ENCODE peak calls at places on chromosomes 3 and 15, in four cellular contexts. One of them, this sample, is unnamed. For H3K9me3, the result is how much of the 10 kb centered on the place peaks cover.

GRCh38 chr3:50554553-50554952 is 13.0 kb downstream of the C3orf18 start:
- DNase-seq in uterus: no peak
- DNase-seq in NT2/D1: no peak
- DNase-seq in gastrocnemius medialis: no peak
- DNase-seq in this sample: no peak

GRCh38 chr3:41898631-41899030 is 63.3 kb downstream of the ULK4 start:
- DNase-seq in gastrocnemius medialis: no peak
- DNase-seq in uterus: no peak
- DNase-seq in NT2/D1: no peak
- DNase-seq in this sample: no peak

GRCh38 chr15:70387993-70388392 is 290.3 kb upstream of the TLE3 start:
- DNase-seq in NT2/D1: no peak
- DNase-seq in uterus: no peak
- DNase-seq in gastrocnemius medialis: no peak
- DNase-seq in this sample: no peak

GRCh38 chr15:81296673-81297072 is 27.3 kb downstream of the STARD5 start:
- DNase-seq in gastrocnemius medialis: peak
- DNase-seq in NT2/D1: no peak
- DNase-seq in uterus: no peak
- DNase-seq in this sample: no peak

GRCh38 chr3:82262193-82262592 is 500.7 kb upstream of the GBE1 start:
- DNase-seq in NT2/D1: no peak
- DNase-seq in uterus: no peak
- DNase-seq in gastrocnemius medialis: no peak
- DNase-seq in this sample: no peak

GRCh38 chr3:23546186-23546585 is 259.6 kb upstream of the UBE2E1 start:
- DNase-seq in uterus: no peak
- DNase-seq in gastrocnemius medialis: no peak
- DNase-seq in NT2/D1: no peak
- DNase-seq in this sample: no peak

GRCh38 chr3:154904328-154904727 is 175.8 kb upstream of the MME start:
- DNase-seq in uterus: no peak
- DNase-seq in gastrocnemius medialis: no peak
- DNase-seq in NT2/D1: peak
- DNase-seq in this sample: peak

GRCh38 chr15:70794596-70795310 is 31.4 kb upstream of the UACA start:
- DNase-seq in NT2/D1: no peak
- DNase-seq in uterus: no peak
- DNase-seq in gastrocnemius medialis: no peak
- DNase-seq in this sample: no peak

GRCh38 chr3:47634996-47635395 is 56.3 kb upstream of the CSPG5 start:
- DNase-seq in uterus: no peak
- DNase-seq in gastrocnemius medialis: no peak
- DNase-seq in NT2/D1: no peak
- DNase-seq in this sample: no peak

GRCh38 chr15:70121656-70122297 is 24.1 kb upstream of the TLE3 start:
- DNase-seq in uterus: peak
- DNase-seq in gastrocnemius medialis: peak
- DNase-seq in NT2/D1: no peak
- DNase-seq in this sample: no peak

GRCh38 chr3:102530443-102531195 is 95.8 kb downstream of the ZPLD1 start:
- DNase-seq in uterus: no peak
- DNase-seq in gastrocnemius medialis: no peak
- DNase-seq in NT2/D1: no peak
- DNase-seq in this sample: no peak

DNA sequence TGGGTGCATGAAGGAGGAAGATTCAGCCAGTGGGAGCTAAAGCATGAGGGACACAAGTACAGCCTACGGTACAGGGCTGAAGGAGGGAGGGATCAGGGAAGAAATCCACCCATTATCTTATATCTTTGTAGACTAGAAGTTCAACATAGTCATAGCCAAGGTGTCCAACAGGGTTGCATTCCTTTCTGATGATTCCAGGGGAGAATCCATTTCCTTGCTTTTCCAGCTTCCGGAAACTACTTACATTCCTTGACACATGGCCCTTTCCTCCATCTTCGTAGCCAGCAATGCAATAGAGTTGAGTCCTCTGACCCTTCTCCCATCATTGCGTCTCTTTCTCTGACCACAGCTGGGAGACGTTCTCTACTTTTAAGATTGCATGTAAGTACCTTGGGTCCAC is 471.0 kb upstream of the SEMA6D start:
- DNase-seq in uterus: no peak
- DNase-seq in gastrocnemius medialis: no peak
- DNase-seq in NT2/D1: no peak
- DNase-seq in this sample: no peak
- H3K9me3 ChIP-seq in uterus: under half
- H3K9me3 ChIP-seq in gastrocnemius medialis: under half
- H3K9me3 ChIP-seq in NT2/D1: under half
- H3K9me3 ChIP-seq in this sample: under half

GRCh38 chr3:123285066-123285465 is 83.3 kb downstream of the SEC22A start:
- DNase-seq in uterus: no peak
- DNase-seq in NT2/D1: no peak
- DNase-seq in gastrocnemius medialis: no peak
- DNase-seq in this sample: no peak
- H3K9me3 ChIP-seq in uterus: under half
- H3K9me3 ChIP-seq in NT2/D1: under half
- H3K9me3 ChIP-seq in gastrocnemius medialis: under half
- H3K9me3 ChIP-seq in this sample: under half

GRCh38 chr15:25175033-25175788 is 220.4 kb downstream of the SNRPN start:
- DNase-seq in uterus: peak
- DNase-seq in gastrocnemius medialis: no peak
- DNase-seq in NT2/D1: no peak
- DNase-seq in this sample: no peak
- H3K9me3 ChIP-seq in uterus: under half
- H3K9me3 ChIP-seq in gastrocnemius medialis: under half
- H3K9me3 ChIP-seq in NT2/D1: under half
- H3K9me3 ChIP-seq in this sample: under half

GRCh38 chr3:8485141-8485840 is 16.3 kb upstream of the LMCD1 start:
- DNase-seq in gastrocnemius medialis: no peak
- DNase-seq in NT2/D1: no peak
- DNase-seq in uterus: no peak
- DNase-seq in this sample: peak
- H3K9me3 ChIP-seq in gastrocnemius medialis: under half
- H3K9me3 ChIP-seq in NT2/D1: under half
- H3K9me3 ChIP-seq in uterus: under half
- H3K9me3 ChIP-seq in this sample: under half

DNA sequence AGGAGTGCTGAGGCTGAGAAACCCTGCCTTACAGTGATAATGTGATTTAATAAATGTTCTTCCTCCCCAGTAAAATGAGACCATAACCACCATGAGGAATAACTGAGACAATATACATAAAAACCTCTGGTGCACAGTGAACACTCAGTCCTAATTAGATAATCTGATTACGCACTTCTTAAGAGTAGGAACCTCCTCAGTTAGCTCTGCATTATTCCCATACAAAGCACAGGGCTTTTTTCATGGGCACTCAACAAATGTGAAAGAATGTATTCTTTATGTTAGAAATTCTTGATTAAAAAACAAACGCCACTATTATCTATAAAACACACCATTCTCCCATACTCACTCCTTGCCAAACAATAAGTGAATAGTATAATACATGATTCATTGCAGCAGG is 97.0 kb downstream of the TNIK start:
- DNase-seq in NT2/D1: no peak
- DNase-seq in uterus: no peak
- DNase-seq in gastrocnemius medialis: no peak
- DNase-seq in this sample: no peak
- H3K9me3 ChIP-seq in NT2/D1: under half
- H3K9me3 ChIP-seq in uterus: under half
- H3K9me3 ChIP-seq in gastrocnemius medialis: under half
- H3K9me3 ChIP-seq in this sample: under half

DNA sequence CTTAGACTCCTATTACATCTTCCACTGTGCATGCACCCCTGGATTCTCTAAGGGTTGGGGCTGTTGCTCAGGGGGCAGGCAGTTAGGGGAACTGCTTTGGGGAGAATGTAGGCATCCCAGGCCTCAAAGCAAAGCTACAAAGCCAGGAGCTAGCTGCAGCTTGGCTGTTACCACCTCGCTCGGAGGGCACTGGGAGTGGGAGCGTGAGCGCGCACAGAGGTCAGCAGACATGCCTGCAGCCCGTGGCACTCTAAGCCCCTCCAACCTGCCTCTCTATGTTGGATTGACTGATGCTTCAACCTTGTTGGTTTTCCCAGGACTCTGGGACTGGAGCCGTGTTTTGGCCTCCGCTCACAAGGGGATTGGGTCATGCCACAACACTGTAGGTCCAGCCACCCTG is 69.8 kb downstream of the CPN2 start:
- DNase-seq in NT2/D1: no peak
- DNase-seq in gastrocnemius medialis: no peak
- DNase-seq in uterus: peak
- DNase-seq in this sample: no peak
- H3K9me3 ChIP-seq in NT2/D1: under half
- H3K9me3 ChIP-seq in gastrocnemius medialis: under half
- H3K9me3 ChIP-seq in uterus: under half
- H3K9me3 ChIP-seq in this sample: under half

GRCh38 chr3:176347424-176348146 is 849.7 kb downstream of the TBL1XR1 start:
- DNase-seq in NT2/D1: no peak
- DNase-seq in uterus: no peak
- DNase-seq in gastrocnemius medialis: no peak
- DNase-seq in this sample: no peak

GRCh38 chr3:176349706-176350105 is 847.6 kb downstream of the TBL1XR1 start:
- DNase-seq in uterus: no peak
- DNase-seq in gastrocnemius medialis: no peak
- DNase-seq in NT2/D1: no peak
- DNase-seq in this sample: no peak

GRCh38 chr3:176354843-176355242 is 842.4 kb downstream of the TBL1XR1 start:
- DNase-seq in gastrocnemius medialis: no peak
- DNase-seq in NT2/D1: no peak
- DNase-seq in uterus: no peak
- DNase-seq in this sample: no peak

GRCh38 chr3:176352716-176353334 is 844.5 kb downstream of the TBL1XR1 start:
- DNase-seq in NT2/D1: no peak
- DNase-seq in gastrocnemius medialis: no peak
- DNase-seq in uterus: no peak
- DNase-seq in this sample: no peak

DNA sequence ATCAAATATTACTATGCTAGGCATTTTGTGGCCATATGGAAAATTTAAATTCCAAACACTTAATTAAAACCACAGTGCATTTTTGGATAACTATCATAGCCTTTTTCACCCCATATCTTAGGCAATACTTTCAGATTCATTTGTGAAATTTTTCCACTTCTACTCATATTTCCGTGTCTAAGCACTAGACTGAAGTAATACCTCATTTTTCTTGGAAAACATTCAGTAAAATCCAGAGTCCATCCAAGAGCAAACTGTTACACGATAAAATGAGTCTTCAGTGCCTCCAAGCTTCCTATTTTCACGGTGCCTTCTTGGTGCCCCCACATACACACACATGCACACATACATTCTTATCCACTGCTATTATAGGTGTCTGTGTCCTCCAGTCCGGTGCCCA is 845.9 kb downstream of the TBL1XR1 start:
- DNase-seq in uterus: no peak
- DNase-seq in gastrocnemius medialis: no peak
- DNase-seq in NT2/D1: no peak
- DNase-seq in this sample: no peak
- H3K9me3 ChIP-seq in uterus: under half
- H3K9me3 ChIP-seq in gastrocnemius medialis: under half
- H3K9me3 ChIP-seq in NT2/D1: under half
- H3K9me3 ChIP-seq in this sample: under half